ENCODE peak calls at places on chromosomes 3 and 15, in five cellular contexts. U, D, P, O and C are unnamed samples.

GRCh38 chr3:122295286-122295685 is 29.8 kb upstream of the CSTA start:
- DNase-seq in P (no peak), D (no peak), U (peak), O (no peak), C (no peak)

GRCh38 chr3:5149306-5149880 is 27.3 kb downstream of the ARL8B start:
- DNase-seq in P (no peak), O (no peak), D (no peak), U (no peak), C (no peak)

GRCh38 chr3:47441796-47442551 is 33.8 kb downstream of the SCAP start:
- DNase-seq in P (no peak), U (no peak), O (no peak), D (no peak), C (no peak)

GRCh38 chr3:50194128-50194902 is 2.9 kb downstream of the GNAT1 start:
- DNase-seq in P (peak), O (no peak), U (peak), D (peak), C (peak)

GRCh38 chr3:154952538-154952937 is 127.6 kb upstream of the MME start:
- DNase-seq in D (no peak), U (no peak), O (no peak), P (no peak), C (no peak)

GRCh38 chr15:89802986-89803820 is 11.4 kb downstream of the ANPEP start:
- DNase-seq in U (no peak), P (no peak), D (no peak), O (peak), C (no peak)

GRCh38 chr3:106609666-106610301 is 741.0 kb upstream of the CBLB start:
- DNase-seq in U (peak), D (peak), P (peak), O (no peak), C (peak)

GRCh38 chr3:128324911-128325592 is 141.6 kb downstream of the DNAJB8 start:
- DNase-seq in P (no peak), O (no peak), D (no peak), U (no peak), C (no peak)

GRCh38 chr15:89171136-89172072 is 50.0 kb downstream of the RLBP1 start:
- DNase-seq in U (peak), P (no peak), D (peak), O (no peak), C (peak)

GRCh38 chr3:37031115-37031682 is 37.9 kb downstream of the MLH1 start:
- DNase-seq in U (no peak), O (no peak), D (no peak), P (no peak), C (no peak)

GRCh38 chr3:71690222-71690821 is 34.9 kb downstream of the EIF4E3 start:
- DNase-seq in D (no peak), U (no peak), P (peak), O (no peak), C (peak)

GRCh38 chr3:98565237-98565643 is 28.2 kb downstream of the CPOX start:
- DNase-seq in U (no peak), O (no peak), P (peak), D (no peak), C (no peak)

GRCh38 chr3:161264771-161265343 is 43.7 kb downstream of the NMD3 start:
- DNase-seq in U (no peak), O (no peak), D (no peak), P (no peak), C (no peak)

GRCh38 chr3:46962427-46962826 is 14.1 kb downstream of the CCDC12 start:
- DNase-seq in U (no peak), P (no peak), D (no peak), O (no peak), C (no peak)

GRCh38 chr3:50435382-50435781 is 68.1 kb downstream of the CACNA2D2 start:
- DNase-seq in O (no peak), P (no peak), U (no peak), D (no peak), C (peak)

GRCh38 chr3:24158756-24159155 is 213.7 kb downstream of the NR1D2 start:
- DNase-seq in O (no peak), U (no peak), P (no peak), D (no peak), C (peak)

GRCh38 chr15:83340087-83340486 is 55.6 kb upstream of the BNC1 start:
- DNase-seq in U (no peak), P (no peak), O (no peak), D (no peak), C (no peak)

GRCh38 chr15:92733934-92734521 is 78.5 kb upstream of the FAM174B start:
- DNase-seq in D (no peak), O (no peak), P (no peak), U (no peak), C (peak)

GRCh38 chr15:71013446-71013845 is 101.8 kb upstream of the THSD4 start:
- DNase-seq in O (no peak), D (no peak), P (no peak), U (no peak), C (no peak)

GRCh38 chr3:52679139-52679538 is 6.6 kb downstream of the PBRM1 start:
- DNase-seq in P (no peak), D (no peak), O (no peak), U (no peak), C (no peak)

GRCh38 chr3:187292186-187292585 is 649 bp upstream of the MASP1 start:
- DNase-seq in O (no peak), U (no peak), P (no peak), D (no peak), C (no peak)

GRCh38 chr3:12753275-12754028 is 5.6 kb downstream of the TMEM40 start:
- DNase-seq in P (peak), O (no peak), U (no peak), D (peak), C (no peak)

GRCh38 chr15:62455441-62455921 is 290.4 kb upstream of the C2CD4B start:
- DNase-seq in D (no peak), U (no peak), P (no peak), O (no peak), C (no peak)

GRCh38 chr3:126569390-126569975 is 10.8 kb upstream of the C3orf22 start:
- DNase-seq in U (no peak), D (no peak), O (no peak), P (no peak), C (no peak)

GRCh38 chr3:70108072-70108471 is 108.5 kb downstream of the SAMMSON start:
- DNase-seq in D (no peak), P (no peak), O (no peak), U (no peak), C (peak)

GRCh38 chr15:80003171-80003570 is 32.2 kb upstream of the BCL2A1 start:
- DNase-seq in D (no peak), U (no peak), O (no peak), P (peak), C (peak)

GRCh38 chr15:80003934-80004472 is 33.0 kb upstream of the BCL2A1 start:
- DNase-seq in P (no peak), U (no peak), D (no peak), O (no peak), C (no peak)

GRCh38 chr15:80007532-80007931 is 36.5 kb upstream of the BCL2A1 start:
- DNase-seq in P (no peak), D (no peak), U (no peak), O (no peak), C (no peak)

DNA sequence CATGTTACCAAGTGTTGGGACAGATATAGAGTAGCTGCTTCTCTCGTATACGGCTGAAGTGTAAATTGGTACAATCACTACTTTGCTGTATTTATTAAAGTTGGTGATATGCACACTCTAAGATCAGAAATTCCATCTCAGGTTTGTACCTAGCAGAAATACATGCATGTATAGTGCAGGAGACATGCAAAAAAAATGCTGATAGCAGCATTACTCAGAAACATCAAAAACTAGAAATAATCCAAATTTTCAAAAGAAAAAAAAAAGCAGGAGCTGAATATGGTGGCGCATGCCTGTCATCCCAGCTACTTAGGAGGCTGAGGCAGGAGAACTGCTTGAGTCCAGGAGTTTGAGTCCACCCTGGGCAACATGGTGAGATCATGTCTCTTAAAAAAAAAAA is 31.3 kb upstream of the BCL2A1 start:
- DNase-seq in P (no peak), D (no peak), U (no peak), O (no peak), C (no peak)
- H3K9ac ChIP-seq in P (no peak), D (no peak), U (no peak), O (no peak), C (no peak)

GRCh38 chr15:25824618-25825017 is 38.5 kb downstream of the ATP10A start:
- DNase-seq in O (no peak), P (no peak), U (no peak), D (no peak), C (no peak)

GRCh38 chr15:25825215-25825614 is 37.9 kb downstream of the ATP10A start:
- DNase-seq in O (no peak), D (no peak), P (no peak), U (no peak), C (no peak)

GRCh38 chr15:25830844-25831443 is 32.2 kb downstream of the ATP10A start:
- DNase-seq in O (no peak), D (no peak), P (no peak), U (no peak), C (no peak)

GRCh38 chr15:25832158-25832557 is 31.0 kb downstream of the ATP10A start:
- DNase-seq in P (no peak), D (no peak), O (no peak), U (no peak), C (no peak)

GRCh38 chr15:25829075-25829474 is 34.1 kb downstream of the ATP10A start:
- DNase-seq in O (no peak), U (no peak), P (no peak), D (no peak), C (peak)
- H3K9ac ChIP-seq in O (no peak), U (no peak), P (no peak), D (no peak), C (no peak)

GRCh38 chr3:125143538-125143937 is 69.0 kb downstream of the SLC12A8 start:
- DNase-seq in O (no peak), D (no peak), P (no peak), U (no peak), C (no peak)
- H3K9ac ChIP-seq in O (no peak), D (no peak), P (no peak), U (no peak), C (peak)

DNA sequence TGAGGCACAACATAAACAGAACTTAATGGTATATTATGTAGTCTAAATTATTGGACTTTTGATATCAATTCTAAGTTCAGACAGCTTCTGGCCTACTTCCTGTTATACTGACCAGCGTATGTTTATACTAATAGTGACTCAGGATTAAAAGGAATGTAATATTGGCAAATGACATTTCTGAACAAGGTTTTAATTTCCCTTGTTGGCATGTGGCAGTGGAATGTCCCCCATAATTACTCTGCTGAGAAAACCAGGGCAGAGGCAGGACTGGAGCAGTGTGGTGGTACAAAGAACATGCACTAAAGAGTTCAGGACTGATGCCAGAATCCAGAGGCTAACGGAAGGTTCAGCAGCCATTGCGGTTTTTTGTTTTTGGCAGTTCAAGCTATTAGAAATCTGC is 184.0 kb downstream of the KCNAB1 start:
- DNase-seq in P (peak), D (no peak), U (no peak), O (no peak), C (no peak)
- H3K9ac ChIP-seq in P (no peak), D (no peak), U (no peak), O (no peak), C (no peak)

DNA sequence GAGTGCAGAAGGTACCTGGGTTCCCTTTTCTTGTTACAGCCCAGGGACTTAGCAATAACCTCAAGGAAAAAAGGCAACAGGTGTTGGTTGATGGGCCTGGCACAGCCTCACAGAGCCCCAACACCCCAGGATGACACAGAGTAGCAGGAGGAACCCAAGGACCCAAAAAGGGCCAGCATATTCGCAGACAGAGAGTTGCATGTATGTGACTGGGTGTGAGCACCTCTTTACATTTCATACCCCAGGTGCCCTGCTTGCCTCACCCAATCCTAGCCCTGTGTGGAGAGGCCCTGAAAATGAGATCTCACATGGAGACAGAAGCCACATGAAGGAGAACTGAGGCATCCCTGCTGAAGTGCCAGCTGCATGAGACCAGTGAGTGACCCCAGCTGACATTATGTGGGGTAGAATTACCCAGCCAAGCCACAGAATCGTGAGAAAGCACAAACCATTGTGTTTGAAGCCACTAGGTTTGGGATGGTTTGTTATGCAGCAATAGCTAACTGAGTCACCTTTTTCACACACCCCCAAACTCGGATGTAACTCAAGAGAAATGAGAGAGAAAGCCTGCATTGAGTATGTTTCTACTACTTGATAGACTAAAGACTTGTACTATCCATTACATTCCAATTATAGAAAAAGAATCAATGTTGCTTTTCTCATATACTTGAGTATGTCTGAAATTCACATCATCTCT is 26.2 kb upstream of the HHATL start:
- DNase-seq in U (no peak), D (no peak), O (no peak), P (no peak), C (no peak)
- H3K9ac ChIP-seq in U (no peak), D (no peak), O (no peak), P (no peak), C (no peak)